ENCODE peak calls at places on chromosomes 12 and 14, in ten cellular contexts. One of them, this sample, is unnamed.
A peak's percentile ranks its signal among the peaks of the same experiment; 100 is the strongest.

GRCh38 chr12:117100851-117101673 is 1.8 kb upstream of the TESC start:
- DNase-seq in mucosa of gallbladder: no peak
- DNase-seq in lower leg skin: no peak
- DNase-seq in COR-L47: no peak
- DNase-seq in activated gamma-delta T cell treated with Interleukin-2 at 50 U/mL for 16 hours: no peak
- DNase-seq in HCT116: no peak
- DNase-seq in astrocyte of the cerebellum: no peak
- DNase-seq in stimulated activated CD8-positive, alpha-beta memory T cell treated with anti-CD3 and anti-CD28 coated beads, Interleukin-15, amount 100 ng/mL, for 4 hours: no peak
- DNase-seq in head of caudate nucleus: no peak
- DNase-seq in foreskin fibroblast: no peak
- DNase-seq in this sample: no peak

GRCh38 chr12:121805800-121806555 is 2.2 kb downstream of the SETD1B start:
- DNase-seq in mucosa of gallbladder: no peak
- DNase-seq in lower leg skin: no peak
- DNase-seq in COR-L47: peak; percentile 6
- DNase-seq in activated gamma-delta T cell treated with Interleukin-2 at 50 U/mL for 16 hours: no peak
- DNase-seq in HCT116: no peak
- DNase-seq in astrocyte of the cerebellum: no peak
- DNase-seq in stimulated activated CD8-positive, alpha-beta memory T cell treated with anti-CD3 and anti-CD28 coated beads, Interleukin-15, amount 100 ng/mL, for 4 hours: no peak
- DNase-seq in head of caudate nucleus: no peak
- DNase-seq in foreskin fibroblast: no peak
- DNase-seq in this sample: no peak

GRCh38 chr12:94590428-94590827 is 59.9 kb downstream of the TMCC3 start:
- DNase-seq in mucosa of gallbladder: no peak
- DNase-seq in lower leg skin: no peak
- DNase-seq in COR-L47: no peak
- DNase-seq in activated gamma-delta T cell treated with Interleukin-2 at 50 U/mL for 16 hours: no peak
- DNase-seq in HCT116: no peak
- DNase-seq in astrocyte of the cerebellum: no peak
- DNase-seq in stimulated activated CD8-positive, alpha-beta memory T cell treated with anti-CD3 and anti-CD28 coated beads, Interleukin-15, amount 100 ng/mL, for 4 hours: no peak
- DNase-seq in head of caudate nucleus: no peak
- DNase-seq in foreskin fibroblast: no peak
- DNase-seq in this sample: no peak

GRCh38 chr12:116332705-116333380 is 55.4 kb upstream of the MED13L start:
- DNase-seq in mucosa of gallbladder: no peak
- DNase-seq in lower leg skin: peak; percentile 63
- DNase-seq in COR-L47: no peak
- DNase-seq in activated gamma-delta T cell treated with Interleukin-2 at 50 U/mL for 16 hours: no peak
- DNase-seq in HCT116: no peak
- DNase-seq in astrocyte of the cerebellum: no peak
- DNase-seq in stimulated activated CD8-positive, alpha-beta memory T cell treated with anti-CD3 and anti-CD28 coated beads, Interleukin-15, amount 100 ng/mL, for 4 hours: no peak
- DNase-seq in head of caudate nucleus: no peak
- DNase-seq in foreskin fibroblast: no peak
- DNase-seq in this sample: no peak

GRCh38 chr12:13307143-13307831 is 110.8 kb downstream of the EMP1 start:
- DNase-seq in mucosa of gallbladder: no peak
- DNase-seq in lower leg skin: no peak
- DNase-seq in COR-L47: no peak
- DNase-seq in activated gamma-delta T cell treated with Interleukin-2 at 50 U/mL for 16 hours: no peak
- DNase-seq in HCT116: no peak
- DNase-seq in astrocyte of the cerebellum: no peak
- DNase-seq in stimulated activated CD8-positive, alpha-beta memory T cell treated with anti-CD3 and anti-CD28 coated beads, Interleukin-15, amount 100 ng/mL, for 4 hours: no peak
- DNase-seq in head of caudate nucleus: no peak
- DNase-seq in foreskin fibroblast: no peak
- DNase-seq in this sample: no peak

GRCh38 chr12:130764475-130765185 is 48.5 kb upstream of the RIMBP2 start:
- DNase-seq in mucosa of gallbladder: no peak
- DNase-seq in lower leg skin: no peak
- DNase-seq in COR-L47: no peak
- DNase-seq in activated gamma-delta T cell treated with Interleukin-2 at 50 U/mL for 16 hours: no peak
- DNase-seq in HCT116: peak; percentile 65
- DNase-seq in astrocyte of the cerebellum: peak; percentile 16
- DNase-seq in stimulated activated CD8-positive, alpha-beta memory T cell treated with anti-CD3 and anti-CD28 coated beads, Interleukin-15, amount 100 ng/mL, for 4 hours: no peak
- DNase-seq in head of caudate nucleus: no peak
- DNase-seq in foreskin fibroblast: no peak
- DNase-seq in this sample: no peak

GRCh38 chr14:96711559-96712267 is 85.5 kb upstream of the VRK1 start:
- DNase-seq in mucosa of gallbladder: no peak
- DNase-seq in lower leg skin: no peak
- DNase-seq in COR-L47: no peak
- DNase-seq in activated gamma-delta T cell treated with Interleukin-2 at 50 U/mL for 16 hours: no peak
- DNase-seq in HCT116: no peak
- DNase-seq in astrocyte of the cerebellum: no peak
- DNase-seq in stimulated activated CD8-positive, alpha-beta memory T cell treated with anti-CD3 and anti-CD28 coated beads, Interleukin-15, amount 100 ng/mL, for 4 hours: no peak
- DNase-seq in head of caudate nucleus: no peak
- DNase-seq in foreskin fibroblast: no peak
- DNase-seq in this sample: no peak

GRCh38 chr12:75982974-75983660 is 48.5 kb downstream of the PHLDA1 start:
- DNase-seq in mucosa of gallbladder: no peak
- DNase-seq in lower leg skin: no peak
- DNase-seq in COR-L47: no peak
- DNase-seq in activated gamma-delta T cell treated with Interleukin-2 at 50 U/mL for 16 hours: no peak
- DNase-seq in HCT116: no peak
- DNase-seq in astrocyte of the cerebellum: no peak
- DNase-seq in stimulated activated CD8-positive, alpha-beta memory T cell treated with anti-CD3 and anti-CD28 coated beads, Interleukin-15, amount 100 ng/mL, for 4 hours: no peak
- DNase-seq in head of caudate nucleus: no peak
- DNase-seq in foreskin fibroblast: no peak
- DNase-seq in this sample: no peak

GRCh38 chr14:68011629-68012028 is 192.1 kb downstream of the RAD51B start:
- DNase-seq in mucosa of gallbladder: no peak
- DNase-seq in lower leg skin: no peak
- DNase-seq in COR-L47: no peak
- DNase-seq in activated gamma-delta T cell treated with Interleukin-2 at 50 U/mL for 16 hours: no peak
- DNase-seq in HCT116: no peak
- DNase-seq in astrocyte of the cerebellum: peak; percentile 65
- DNase-seq in stimulated activated CD8-positive, alpha-beta memory T cell treated with anti-CD3 and anti-CD28 coated beads, Interleukin-15, amount 100 ng/mL, for 4 hours: no peak
- DNase-seq in head of caudate nucleus: no peak
- DNase-seq in foreskin fibroblast: peak; percentile 19
- DNase-seq in this sample: no peak

GRCh38 chr14:49970474-49971147 is 77.7 kb downstream of the ARF6 start:
- DNase-seq in mucosa of gallbladder: no peak
- DNase-seq in lower leg skin: peak; percentile 80
- DNase-seq in COR-L47: no peak
- DNase-seq in activated gamma-delta T cell treated with Interleukin-2 at 50 U/mL for 16 hours: no peak
- DNase-seq in HCT116: no peak
- DNase-seq in astrocyte of the cerebellum: no peak
- DNase-seq in stimulated activated CD8-positive, alpha-beta memory T cell treated with anti-CD3 and anti-CD28 coated beads, Interleukin-15, amount 100 ng/mL, for 4 hours: no peak
- DNase-seq in head of caudate nucleus: no peak
- DNase-seq in foreskin fibroblast: peak; percentile 56
- DNase-seq in this sample: no peak

GRCh38 chr12:46473634-46474201 is 101.1 kb upstream of the SLC38A2 start:
- DNase-seq in mucosa of gallbladder: peak; percentile 63
- DNase-seq in lower leg skin: no peak
- DNase-seq in COR-L47: peak; percentile 22
- DNase-seq in activated gamma-delta T cell treated with Interleukin-2 at 50 U/mL for 16 hours: no peak
- DNase-seq in HCT116: peak; percentile 87
- DNase-seq in astrocyte of the cerebellum: peak; percentile 84
- DNase-seq in stimulated activated CD8-positive, alpha-beta memory T cell treated with anti-CD3 and anti-CD28 coated beads, Interleukin-15, amount 100 ng/mL, for 4 hours: no peak
- DNase-seq in head of caudate nucleus: no peak
- DNase-seq in foreskin fibroblast: peak; percentile 94
- DNase-seq in this sample: no peak

GRCh38 chr12:110912263-110912662 is 8.1 kb downstream of the MYL2 start:
- DNase-seq in mucosa of gallbladder: no peak
- DNase-seq in lower leg skin: no peak
- DNase-seq in COR-L47: no peak
- DNase-seq in activated gamma-delta T cell treated with Interleukin-2 at 50 U/mL for 16 hours: no peak
- DNase-seq in HCT116: no peak
- DNase-seq in astrocyte of the cerebellum: no peak
- DNase-seq in stimulated activated CD8-positive, alpha-beta memory T cell treated with anti-CD3 and anti-CD28 coated beads, Interleukin-15, amount 100 ng/mL, for 4 hours: no peak
- DNase-seq in head of caudate nucleus: no peak
- DNase-seq in foreskin fibroblast: no peak
- DNase-seq in this sample: no peak

GRCh38 chr14:76538648-76539008 is 162.7 kb downstream of the ESRRB start:
- DNase-seq in mucosa of gallbladder: no peak
- DNase-seq in lower leg skin: no peak
- DNase-seq in COR-L47: no peak
- DNase-seq in activated gamma-delta T cell treated with Interleukin-2 at 50 U/mL for 16 hours: no peak
- DNase-seq in HCT116: no peak
- DNase-seq in astrocyte of the cerebellum: no peak
- DNase-seq in stimulated activated CD8-positive, alpha-beta memory T cell treated with anti-CD3 and anti-CD28 coated beads, Interleukin-15, amount 100 ng/mL, for 4 hours: no peak
- DNase-seq in head of caudate nucleus: no peak
- DNase-seq in foreskin fibroblast: no peak
- DNase-seq in this sample: no peak

GRCh38 chr14:68680541-68681051 is 112.3 kb downstream of the ZFP36L1 start:
- DNase-seq in mucosa of gallbladder: no peak
- DNase-seq in lower leg skin: no peak
- DNase-seq in COR-L47: no peak
- DNase-seq in activated gamma-delta T cell treated with Interleukin-2 at 50 U/mL for 16 hours: no peak
- DNase-seq in HCT116: no peak
- DNase-seq in astrocyte of the cerebellum: no peak
- DNase-seq in stimulated activated CD8-positive, alpha-beta memory T cell treated with anti-CD3 and anti-CD28 coated beads, Interleukin-15, amount 100 ng/mL, for 4 hours: no peak
- DNase-seq in head of caudate nucleus: no peak
- DNase-seq in foreskin fibroblast: peak; percentile 76
- DNase-seq in this sample: no peak

GRCh38 chr12:94841171-94841570 is 162.3 kb downstream of the NDUFA12 start:
- DNase-seq in mucosa of gallbladder: no peak
- DNase-seq in lower leg skin: no peak
- DNase-seq in COR-L47: peak; percentile 44
- DNase-seq in activated gamma-delta T cell treated with Interleukin-2 at 50 U/mL for 16 hours: no peak
- DNase-seq in HCT116: no peak
- DNase-seq in astrocyte of the cerebellum: no peak
- DNase-seq in stimulated activated CD8-positive, alpha-beta memory T cell treated with anti-CD3 and anti-CD28 coated beads, Interleukin-15, amount 100 ng/mL, for 4 hours: no peak
- DNase-seq in head of caudate nucleus: no peak
- DNase-seq in foreskin fibroblast: no peak
- DNase-seq in this sample: peak; percentile 83